ENCODE peak calls at places on chromosomes 13 and 19, in ten cellular contexts. One of them, this sample, is unnamed. For H3K27me3, the result is how much of the 10 kb centered on the place peaks cover.

GRCh38 chr13:20182231-20182846 is 10.4 kb downstream of the GJB2 start:
- DNase-seq in breast epithelium: no peak
- DNase-seq in HCT116: peak
- DNase-seq in neural progenitor cell: peak
- DNase-seq in GM23248: peak
- DNase-seq in thoracic aorta: no peak
- DNase-seq in tibial artery: no peak
- DNase-seq in MG63: peak
- DNase-seq in thyroid gland: peak
- DNase-seq in bronchial epithelial cell: peak
- DNase-seq in this sample: no peak

GRCh38 chr19:38183227-38183914 is 40.7 kb downstream of the DPF1 start:
- DNase-seq in breast epithelium: no peak
- DNase-seq in HCT116: no peak
- DNase-seq in neural progenitor cell: peak
- DNase-seq in GM23248: peak
- DNase-seq in thoracic aorta: no peak
- DNase-seq in tibial artery: no peak
- DNase-seq in MG63: no peak
- DNase-seq in thyroid gland: no peak
- DNase-seq in bronchial epithelial cell: no peak
- DNase-seq in this sample: peak

GRCh38 chr19:52748336-52748950 is 13.6 kb upstream of the ZNF611 start:
- DNase-seq in breast epithelium: no peak
- DNase-seq in HCT116: no peak
- DNase-seq in neural progenitor cell: peak
- DNase-seq in GM23248: peak
- DNase-seq in thoracic aorta: no peak
- DNase-seq in tibial artery: no peak
- DNase-seq in MG63: no peak
- DNase-seq in thyroid gland: no peak
- DNase-seq in bronchial epithelial cell: peak
- DNase-seq in this sample: no peak

GRCh38 chr13:80312012-80312704 is 28.8 kb downstream of the SPRY2 start:
- DNase-seq in breast epithelium: no peak
- DNase-seq in HCT116: no peak
- DNase-seq in neural progenitor cell: no peak
- DNase-seq in GM23248: no peak
- DNase-seq in thoracic aorta: no peak
- DNase-seq in tibial artery: no peak
- DNase-seq in MG63: no peak
- DNase-seq in thyroid gland: no peak
- DNase-seq in bronchial epithelial cell: no peak
- DNase-seq in this sample: no peak

GRCh38 chr19:56504581-56504980 is 3.1 kb upstream of the ZNF471 start:
- DNase-seq in breast epithelium: no peak
- DNase-seq in HCT116: no peak
- DNase-seq in neural progenitor cell: no peak
- DNase-seq in GM23248: peak
- DNase-seq in thoracic aorta: no peak
- DNase-seq in tibial artery: no peak
- DNase-seq in MG63: no peak
- DNase-seq in thyroid gland: no peak
- DNase-seq in bronchial epithelial cell: peak
- DNase-seq in this sample: no peak

GRCh38 chr19:9836021-9836420 is 903 bp downstream of the PIN1 start:
- DNase-seq in breast epithelium: no peak
- DNase-seq in HCT116: no peak
- DNase-seq in neural progenitor cell: no peak
- DNase-seq in GM23248: peak
- DNase-seq in thoracic aorta: no peak
- DNase-seq in tibial artery: no peak
- DNase-seq in MG63: peak
- DNase-seq in thyroid gland: no peak
- DNase-seq in bronchial epithelial cell: no peak
- DNase-seq in this sample: no peak

GRCh38 chr19:46932346-46932745 is 71.5 kb downstream of the ARHGAP35 start:
- DNase-seq in breast epithelium: no peak
- DNase-seq in HCT116: no peak
- DNase-seq in neural progenitor cell: no peak
- DNase-seq in GM23248: peak
- DNase-seq in thoracic aorta: no peak
- DNase-seq in tibial artery: no peak
- DNase-seq in MG63: peak
- DNase-seq in thyroid gland: peak
- DNase-seq in bronchial epithelial cell: peak
- DNase-seq in this sample: no peak

GRCh38 chr13:113863511-113864302 is at the start of gene GAS6:
- DNase-seq in breast epithelium: peak
- DNase-seq in HCT116: no peak
- DNase-seq in neural progenitor cell: peak
- DNase-seq in GM23248: peak
- DNase-seq in thoracic aorta: no peak
- DNase-seq in tibial artery: peak
- DNase-seq in MG63: peak
- DNase-seq in thyroid gland: peak
- DNase-seq in bronchial epithelial cell: no peak
- DNase-seq in this sample: peak

GRCh38 chr13:72221276-72221962 is 354.4 kb upstream of the DACH1 start:
- DNase-seq in breast epithelium: peak
- DNase-seq in HCT116: peak
- DNase-seq in neural progenitor cell: peak
- DNase-seq in GM23248: no peak
- DNase-seq in thoracic aorta: no peak
- DNase-seq in tibial artery: no peak
- DNase-seq in MG63: peak
- DNase-seq in thyroid gland: peak
- DNase-seq in bronchial epithelial cell: peak
- DNase-seq in this sample: no peak

GRCh38 chr19:46731584-46731983 is 14.3 kb upstream of the FKRP start:
- DNase-seq in breast epithelium: no peak
- DNase-seq in HCT116: no peak
- DNase-seq in neural progenitor cell: no peak
- DNase-seq in GM23248: no peak
- DNase-seq in thoracic aorta: no peak
- DNase-seq in tibial artery: no peak
- DNase-seq in MG63: no peak
- DNase-seq in thyroid gland: no peak
- DNase-seq in bronchial epithelial cell: no peak
- DNase-seq in this sample: no peak

GRCh38 chr13:24650157-24650556 is 30.1 kb upstream of the ATP12A start:
- DNase-seq in breast epithelium: no peak
- DNase-seq in HCT116: no peak
- DNase-seq in neural progenitor cell: no peak
- DNase-seq in GM23248: peak
- DNase-seq in thoracic aorta: no peak
- DNase-seq in tibial artery: no peak
- DNase-seq in MG63: no peak
- DNase-seq in thyroid gland: no peak
- DNase-seq in bronchial epithelial cell: no peak
- DNase-seq in this sample: no peak

GRCh38 chr19:40424637-40425449 is 949 bp downstream of the SERTAD1 start:
- DNase-seq in breast epithelium: no peak
- DNase-seq in HCT116: no peak
- DNase-seq in neural progenitor cell: peak
- DNase-seq in GM23248: peak
- DNase-seq in thoracic aorta: no peak
- DNase-seq in tibial artery: no peak
- DNase-seq in MG63: peak
- DNase-seq in thyroid gland: peak
- DNase-seq in bronchial epithelial cell: no peak
- DNase-seq in this sample: no peak

GRCh38 chr19:3867971-3868769 is 668 bp downstream of the ZFR2 start:
- DNase-seq in breast epithelium: no peak
- DNase-seq in HCT116: no peak
- DNase-seq in neural progenitor cell: peak
- DNase-seq in GM23248: no peak
- DNase-seq in thoracic aorta: no peak
- DNase-seq in tibial artery: no peak
- DNase-seq in MG63: no peak
- DNase-seq in thyroid gland: no peak
- DNase-seq in bronchial epithelial cell: no peak
- DNase-seq in this sample: no peak

GRCh38 chr13:71249031-71249430 is 618.0 kb downstream of the DACH1 start:
- DNase-seq in breast epithelium: no peak
- DNase-seq in HCT116: no peak
- DNase-seq in neural progenitor cell: no peak
- DNase-seq in GM23248: no peak
- DNase-seq in thoracic aorta: no peak
- DNase-seq in tibial artery: no peak
- DNase-seq in MG63: no peak
- DNase-seq in thyroid gland: no peak
- DNase-seq in bronchial epithelial cell: peak
- DNase-seq in this sample: no peak

GRCh38 chr19:13208964-13209796 is 59.0 kb downstream of the IER2 start:
- DNase-seq in breast epithelium: no peak
- DNase-seq in HCT116: no peak
- DNase-seq in neural progenitor cell: no peak
- DNase-seq in GM23248: peak
- DNase-seq in thoracic aorta: no peak
- DNase-seq in tibial artery: peak
- DNase-seq in MG63: no peak
- DNase-seq in thyroid gland: no peak
- DNase-seq in bronchial epithelial cell: no peak
- DNase-seq in this sample: no peak

GRCh38 chr13:30002577-30002976 is 152.2 kb upstream of the UBL3 start:
- DNase-seq in breast epithelium: no peak
- DNase-seq in HCT116: no peak
- DNase-seq in neural progenitor cell: no peak
- DNase-seq in GM23248: peak
- DNase-seq in thoracic aorta: no peak
- DNase-seq in tibial artery: no peak
- DNase-seq in MG63: no peak
- DNase-seq in thyroid gland: no peak
- DNase-seq in bronchial epithelial cell: peak
- DNase-seq in this sample: no peak

GRCh38 chr19:14550201-14550754 is 20.9 kb downstream of the TECR start:
- DNase-seq in breast epithelium: peak
- DNase-seq in HCT116: no peak
- DNase-seq in neural progenitor cell: no peak
- DNase-seq in GM23248: no peak
- DNase-seq in thoracic aorta: no peak
- DNase-seq in tibial artery: no peak
- DNase-seq in MG63: no peak
- DNase-seq in thyroid gland: peak
- DNase-seq in bronchial epithelial cell: peak
- DNase-seq in this sample: peak

GRCh38 chr13:67148219-67148583 is 81.9 kb downstream of the PCDH9 start:
- DNase-seq in breast epithelium: no peak
- DNase-seq in HCT116: no peak
- DNase-seq in neural progenitor cell: no peak
- DNase-seq in GM23248: peak
- DNase-seq in thoracic aorta: no peak
- DNase-seq in tibial artery: no peak
- DNase-seq in MG63: no peak
- DNase-seq in thyroid gland: no peak
- DNase-seq in bronchial epithelial cell: peak
- DNase-seq in this sample: no peak
- H3K27me3 ChIP-seq in breast epithelium: under half
- H3K27me3 ChIP-seq in HCT116: under half
- H3K27me3 ChIP-seq in neural progenitor cell: under half
- H3K27me3 ChIP-seq in GM23248: under half
- H3K27me3 ChIP-seq in thoracic aorta: under half
- H3K27me3 ChIP-seq in tibial artery: under half
- H3K27me3 ChIP-seq in MG63: under half
- H3K27me3 ChIP-seq in thyroid gland: under half
- H3K27me3 ChIP-seq in bronchial epithelial cell: under half
- H3K27me3 ChIP-seq in this sample: under half

DNA sequence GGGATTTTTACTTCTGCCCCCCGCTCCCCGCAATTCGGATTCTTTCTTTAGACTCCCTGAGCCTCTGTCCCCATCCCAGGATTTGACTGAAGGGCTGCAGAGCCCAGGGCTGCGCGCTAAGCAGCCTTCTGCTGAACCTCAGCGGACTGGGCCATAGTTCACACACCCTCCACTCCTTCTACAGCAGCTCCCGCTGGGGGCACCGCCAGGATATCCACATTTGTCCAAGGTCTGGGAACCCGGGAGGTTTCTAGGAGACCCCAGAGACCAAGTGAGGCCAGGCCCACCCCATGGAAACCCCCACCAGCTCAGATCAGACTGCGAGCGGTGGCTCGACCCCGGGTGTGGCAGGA is 463.3 kb downstream of the ITGBL1 start:
- DNase-seq in breast epithelium: no peak
- DNase-seq in HCT116: no peak
- DNase-seq in neural progenitor cell: peak
- DNase-seq in GM23248: no peak
- DNase-seq in thoracic aorta: no peak
- DNase-seq in tibial artery: no peak
- DNase-seq in MG63: no peak
- DNase-seq in thyroid gland: no peak
- DNase-seq in bronchial epithelial cell: no peak
- DNase-seq in this sample: no peak
- H3K27me3 ChIP-seq in breast epithelium: half or more
- H3K27me3 ChIP-seq in HCT116: under half
- H3K27me3 ChIP-seq in neural progenitor cell: half or more
- H3K27me3 ChIP-seq in GM23248: half or more
- H3K27me3 ChIP-seq in thoracic aorta: under half
- H3K27me3 ChIP-seq in tibial artery: under half
- H3K27me3 ChIP-seq in MG63: half or more
- H3K27me3 ChIP-seq in thyroid gland: under half
- H3K27me3 ChIP-seq in bronchial epithelial cell: under half
- H3K27me3 ChIP-seq in this sample: half or more

GRCh38 chr13:31725841-31726240 is 13.5 kb upstream of the RXFP2 start:
- DNase-seq in breast epithelium: no peak
- DNase-seq in HCT116: no peak
- DNase-seq in neural progenitor cell: no peak
- DNase-seq in GM23248: no peak
- DNase-seq in thoracic aorta: no peak
- DNase-seq in tibial artery: no peak
- DNase-seq in MG63: peak
- DNase-seq in thyroid gland: no peak
- DNase-seq in bronchial epithelial cell: no peak
- DNase-seq in this sample: no peak
- H3K27me3 ChIP-seq in breast epithelium: under half
- H3K27me3 ChIP-seq in HCT116: under half
- H3K27me3 ChIP-seq in neural progenitor cell: under half
- H3K27me3 ChIP-seq in GM23248: under half
- H3K27me3 ChIP-seq in thoracic aorta: under half
- H3K27me3 ChIP-seq in tibial artery: under half
- H3K27me3 ChIP-seq in MG63: under half
- H3K27me3 ChIP-seq in thyroid gland: under half
- H3K27me3 ChIP-seq in bronchial epithelial cell: under half
- H3K27me3 ChIP-seq in this sample: under half

DNA sequence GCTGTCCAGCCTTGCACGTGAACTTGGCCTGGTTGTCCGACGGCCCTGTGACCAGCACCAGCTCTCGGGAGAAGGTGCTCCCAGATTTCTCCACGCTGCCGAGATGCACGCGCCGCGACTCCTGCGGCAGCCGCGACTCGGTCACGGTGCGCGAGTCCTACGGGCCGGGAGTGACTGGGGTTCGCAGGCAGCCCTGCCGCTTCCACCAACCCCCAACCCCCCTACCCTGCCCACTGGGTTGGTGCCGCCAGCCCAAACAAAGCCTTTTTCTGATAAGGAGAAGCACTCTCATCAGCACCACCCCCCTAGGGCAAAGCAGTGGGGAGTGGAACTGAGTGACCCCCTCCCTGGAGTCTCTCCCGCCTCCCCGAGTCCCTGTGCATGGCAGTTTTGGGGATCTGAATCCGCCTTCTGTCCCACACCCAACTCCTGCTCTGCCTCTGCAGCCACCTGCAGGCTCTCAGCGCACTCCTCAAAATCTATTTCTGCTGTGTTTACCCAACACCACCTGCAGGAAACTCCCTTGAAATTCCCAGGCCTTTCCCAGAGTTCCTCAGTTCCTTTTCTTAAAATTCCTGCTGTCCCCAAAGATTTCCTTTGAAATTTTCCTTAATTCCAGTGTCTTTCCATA is 6.2 kb downstream of the NPHS1 start:
- DNase-seq in breast epithelium: no peak
- DNase-seq in HCT116: no peak
- DNase-seq in neural progenitor cell: peak
- DNase-seq in GM23248: peak
- DNase-seq in thoracic aorta: no peak
- DNase-seq in tibial artery: no peak
- DNase-seq in MG63: no peak
- DNase-seq in thyroid gland: no peak
- DNase-seq in bronchial epithelial cell: peak
- DNase-seq in this sample: no peak
- H3K27me3 ChIP-seq in breast epithelium: half or more
- H3K27me3 ChIP-seq in HCT116: under half
- H3K27me3 ChIP-seq in neural progenitor cell: half or more
- H3K27me3 ChIP-seq in GM23248: half or more
- H3K27me3 ChIP-seq in thoracic aorta: under half
- H3K27me3 ChIP-seq in tibial artery: under half
- H3K27me3 ChIP-seq in MG63: under half
- H3K27me3 ChIP-seq in thyroid gland: under half
- H3K27me3 ChIP-seq in bronchial epithelial cell: under half
- H3K27me3 ChIP-seq in this sample: under half